ENCODE peak calls at places on chromosome 20, in eight cellular contexts. One of them, this sample, is unnamed.

GRCh38 chr20:21208999-21209398 is 83.1 kb downstream of the KIZ start:
- DNase-seq in RWPE1: no peak
- DNase-seq in NCI-H1105: no peak
- DNase-seq in spleen: no peak
- DNase-seq in glutamatergic neuron: no peak
- DNase-seq in putamen: no peak
- DNase-seq in cardiac septum: no peak
- DNase-seq in amniotic stem cell: no peak
- DNase-seq in this sample: no peak

GRCh38 chr20:45317826-45318225 is 9.7 kb upstream of the MATN4 start:
- DNase-seq in glutamatergic neuron: no peak
- DNase-seq in RWPE1: no peak
- DNase-seq in spleen: no peak
- DNase-seq in NCI-H1105: no peak
- DNase-seq in putamen: no peak
- DNase-seq in amniotic stem cell: no peak
- DNase-seq in cardiac septum: no peak
- DNase-seq in this sample: no peak

GRCh38 chr20:20130399-20130798 is 78.1 kb downstream of the CFAP61 start:
- DNase-seq in amniotic stem cell: no peak
- DNase-seq in NCI-H1105: peak; percentile 18
- DNase-seq in RWPE1: no peak
- DNase-seq in cardiac septum: no peak
- DNase-seq in glutamatergic neuron: no peak
- DNase-seq in putamen: no peak
- DNase-seq in spleen: no peak
- DNase-seq in this sample: no peak

GRCh38 chr20:17782768-17783167 is 83.0 kb downstream of the BANF2 start:
- DNase-seq in spleen: no peak
- DNase-seq in cardiac septum: no peak
- DNase-seq in glutamatergic neuron: no peak
- DNase-seq in putamen: no peak
- DNase-seq in RWPE1: no peak
- DNase-seq in NCI-H1105: no peak
- DNase-seq in amniotic stem cell: no peak
- DNase-seq in this sample: no peak

GRCh38 chr20:57594092-57594911 is 25.9 kb downstream of the ZBP1 start:
- DNase-seq in putamen: no peak
- DNase-seq in glutamatergic neuron: peak; percentile 80
- DNase-seq in cardiac septum: no peak
- DNase-seq in amniotic stem cell: no peak
- DNase-seq in NCI-H1105: peak; percentile 15
- DNase-seq in spleen: peak; percentile 88
- DNase-seq in RWPE1: peak; percentile 77
- DNase-seq in this sample: no peak

GRCh38 chr20:18904624-18905023 is 91.0 kb downstream of the SCP2D1 start:
- DNase-seq in putamen: no peak
- DNase-seq in NCI-H1105: no peak
- DNase-seq in amniotic stem cell: no peak
- DNase-seq in spleen: no peak
- DNase-seq in cardiac septum: no peak
- DNase-seq in RWPE1: peak; percentile 12
- DNase-seq in glutamatergic neuron: no peak
- DNase-seq in this sample: no peak

GRCh38 chr20:54132612-54133433 is 41.0 kb downstream of the CYP24A1 start:
- DNase-seq in amniotic stem cell: peak; percentile 86
- DNase-seq in NCI-H1105: no peak
- DNase-seq in cardiac septum: no peak
- DNase-seq in spleen: no peak
- DNase-seq in putamen: no peak
- DNase-seq in glutamatergic neuron: no peak
- DNase-seq in RWPE1: peak; percentile 97
- DNase-seq in this sample: no peak

GRCh38 chr20:4573564-4574355 is 147.9 kb upstream of the PRND start:
- DNase-seq in glutamatergic neuron: no peak
- DNase-seq in spleen: no peak
- DNase-seq in NCI-H1105: no peak
- DNase-seq in cardiac septum: no peak
- DNase-seq in RWPE1: peak; percentile 60
- DNase-seq in amniotic stem cell: peak; percentile 50
- DNase-seq in putamen: no peak
- DNase-seq in this sample: no peak

GRCh38 chr20:58340151-58340550 is 30.6 kb downstream of the RAB22A start:
- DNase-seq in spleen: no peak
- DNase-seq in glutamatergic neuron: no peak
- DNase-seq in cardiac septum: no peak
- DNase-seq in amniotic stem cell: no peak
- DNase-seq in NCI-H1105: no peak
- DNase-seq in RWPE1: no peak
- DNase-seq in putamen: no peak
- DNase-seq in this sample: no peak

GRCh38 chr20:47686545-47686944 is 98.7 kb downstream of the SULF2 start:
- DNase-seq in spleen: no peak
- DNase-seq in glutamatergic neuron: no peak
- DNase-seq in amniotic stem cell: no peak
- DNase-seq in NCI-H1105: no peak
- DNase-seq in cardiac septum: no peak
- DNase-seq in RWPE1: no peak
- DNase-seq in putamen: no peak
- DNase-seq in this sample: no peak

GRCh38 chr20:49747707-49748524 is 34.2 kb upstream of the B4GALT5 start:
- DNase-seq in RWPE1: no peak
- DNase-seq in spleen: peak; percentile 83
- DNase-seq in amniotic stem cell: no peak
- DNase-seq in cardiac septum: peak; percentile 93
- DNase-seq in NCI-H1105: no peak
- DNase-seq in putamen: peak; percentile 39
- DNase-seq in glutamatergic neuron: no peak
- DNase-seq in this sample: peak; percentile 97

GRCh38 chr20:61621381-61621780 is 369.3 kb downstream of the CDH4 start:
- DNase-seq in cardiac septum: no peak
- DNase-seq in putamen: peak; percentile 14
- DNase-seq in NCI-H1105: no peak
- DNase-seq in glutamatergic neuron: no peak
- DNase-seq in spleen: no peak
- DNase-seq in amniotic stem cell: no peak
- DNase-seq in RWPE1: no peak
- DNase-seq in this sample: no peak

GRCh38 chr20:22805219-22805618 is 220.8 kb upstream of the FOXA2 start:
- DNase-seq in amniotic stem cell: peak; percentile 64
- DNase-seq in RWPE1: peak; percentile 71
- DNase-seq in putamen: no peak
- DNase-seq in NCI-H1105: no peak
- DNase-seq in spleen: no peak
- DNase-seq in glutamatergic neuron: no peak
- DNase-seq in cardiac septum: no peak
- DNase-seq in this sample: peak; percentile 87

GRCh38 chr20:63837475-63837874 is 6.4 kb upstream of the ZBTB46 start:
- DNase-seq in RWPE1: no peak
- DNase-seq in spleen: no peak
- DNase-seq in glutamatergic neuron: no peak
- DNase-seq in cardiac septum: no peak
- DNase-seq in NCI-H1105: no peak
- DNase-seq in amniotic stem cell: no peak
- DNase-seq in putamen: no peak
- DNase-seq in this sample: no peak

GRCh38 chr20:50335105-50335504 is 144.5 kb downstream of the CEBPB start:
- DNase-seq in cardiac septum: no peak
- DNase-seq in glutamatergic neuron: no peak
- DNase-seq in putamen: no peak
- DNase-seq in amniotic stem cell: no peak
- DNase-seq in RWPE1: peak; percentile 85
- DNase-seq in spleen: peak; percentile 10
- DNase-seq in NCI-H1105: peak; percentile 26
- DNase-seq in this sample: peak; percentile 38

GRCh38 chr20:32731882-32732266 is 11.4 kb downstream of the COMMD7 start:
- DNase-seq in amniotic stem cell: no peak
- DNase-seq in spleen: no peak
- DNase-seq in RWPE1: no peak
- DNase-seq in cardiac septum: no peak
- DNase-seq in NCI-H1105: no peak
- DNase-seq in putamen: no peak
- DNase-seq in glutamatergic neuron: no peak
- DNase-seq in this sample: no peak

GRCh38 chr20:48940170-48940569 is 18.7 kb downstream of the ARFGEF2 start:
- DNase-seq in cardiac septum: no peak
- DNase-seq in putamen: no peak
- DNase-seq in glutamatergic neuron: no peak
- DNase-seq in spleen: no peak
- DNase-seq in amniotic stem cell: no peak
- DNase-seq in NCI-H1105: no peak
- DNase-seq in RWPE1: no peak
- DNase-seq in this sample: no peak

GRCh38 chr20:59678951-59679350 is 74.6 kb downstream of the PHACTR3 start:
- DNase-seq in RWPE1: no peak
- DNase-seq in cardiac septum: no peak
- DNase-seq in glutamatergic neuron: no peak
- DNase-seq in amniotic stem cell: no peak
- DNase-seq in putamen: no peak
- DNase-seq in NCI-H1105: no peak
- DNase-seq in spleen: no peak
- DNase-seq in this sample: no peak

GRCh38 chr20:31691646-31692275 is 30.9 kb downstream of the BCL2L1 start:
- DNase-seq in amniotic stem cell: no peak
- DNase-seq in putamen: no peak
- DNase-seq in glutamatergic neuron: no peak
- DNase-seq in cardiac septum: no peak
- DNase-seq in NCI-H1105: no peak
- DNase-seq in RWPE1: no peak
- DNase-seq in spleen: no peak
- DNase-seq in this sample: no peak

GRCh38 chr20:49677777-49678758 is 35.6 kb downstream of the B4GALT5 start:
- DNase-seq in putamen: no peak
- DNase-seq in amniotic stem cell: no peak
- DNase-seq in RWPE1: no peak
- DNase-seq in NCI-H1105: no peak
- DNase-seq in glutamatergic neuron: no peak
- DNase-seq in spleen: no peak
- DNase-seq in cardiac septum: no peak
- DNase-seq in this sample: no peak

GRCh38 chr20:45419188-45420091 is 3.5 kb downstream of the PIGT start:
- DNase-seq in NCI-H1105: peak; percentile 24
- DNase-seq in putamen: peak; percentile 50
- DNase-seq in RWPE1: peak; percentile 88
- DNase-seq in spleen: no peak
- DNase-seq in amniotic stem cell: no peak
- DNase-seq in glutamatergic neuron: no peak
- DNase-seq in cardiac septum: peak; percentile 82
- DNase-seq in this sample: peak; percentile 92

GRCh38 chr20:51525241-51526104 is 17.0 kb downstream of the NFATC2 start:
- DNase-seq in spleen: peak; percentile 83
- DNase-seq in RWPE1: no peak
- DNase-seq in cardiac septum: no peak
- DNase-seq in NCI-H1105: no peak
- DNase-seq in putamen: peak; percentile 81
- DNase-seq in glutamatergic neuron: no peak
- DNase-seq in amniotic stem cell: no peak
- DNase-seq in this sample: no peak

GRCh38 chr20:445514-446336 is 16.6 kb downstream of the TBC1D20 start:
- DNase-seq in glutamatergic neuron: no peak
- DNase-seq in cardiac septum: no peak
- DNase-seq in spleen: no peak
- DNase-seq in NCI-H1105: no peak
- DNase-seq in RWPE1: no peak
- DNase-seq in amniotic stem cell: no peak
- DNase-seq in putamen: no peak
- DNase-seq in this sample: no peak

GRCh38 chr20:37235065-37235464 is 26.5 kb downstream of the GHRH start:
- DNase-seq in RWPE1: no peak
- DNase-seq in glutamatergic neuron: no peak
- DNase-seq in NCI-H1105: no peak
- DNase-seq in amniotic stem cell: no peak
- DNase-seq in spleen: no peak
- DNase-seq in cardiac septum: no peak
- DNase-seq in putamen: no peak
- DNase-seq in this sample: no peak

GRCh38 chr20:53956013-53956715 is 114.2 kb downstream of the BCAS1 start:
- DNase-seq in putamen: no peak
- DNase-seq in cardiac septum: no peak
- DNase-seq in glutamatergic neuron: no peak
- DNase-seq in spleen: no peak
- DNase-seq in amniotic stem cell: no peak
- DNase-seq in RWPE1: no peak
- DNase-seq in NCI-H1105: no peak
- DNase-seq in this sample: no peak

GRCh38 chr20:43508604-43509040 is 1.1 kb downstream of the L3MBTL1 start:
- DNase-seq in spleen: no peak
- DNase-seq in amniotic stem cell: no peak
- DNase-seq in putamen: no peak
- DNase-seq in RWPE1: no peak
- DNase-seq in NCI-H1105: no peak
- DNase-seq in glutamatergic neuron: no peak
- DNase-seq in cardiac septum: no peak
- DNase-seq in this sample: no peak

GRCh38 chr20:46962452-46963195 is 68.0 kb downstream of the EYA2 start:
- DNase-seq in spleen: peak; percentile 68
- DNase-seq in putamen: no peak
- DNase-seq in glutamatergic neuron: no peak
- DNase-seq in cardiac septum: no peak
- DNase-seq in amniotic stem cell: no peak
- DNase-seq in NCI-H1105: no peak
- DNase-seq in RWPE1: no peak
- DNase-seq in this sample: no peak

This sample was measured in posterior vena cava.